ENCODE peak calls at places on chromosomes 6 and 20, in seven cellular contexts. P is CD8-positive, alpha-beta T cell; I is A549; T is cardiac muscle cell; D is brain microvascular endothelial cell; S is ovary; B is IMR-90. G is an unnamed sample.

GRCh38 chr20:1946762-1947534 is 46.9 kb downstream of the PDYN start:
- DNase-seq in P (no peak), D (no peak), T (peak; percentile 67), B (peak; percentile 17), I (no peak), S (peak; percentile 53), G (peak; percentile 48)

GRCh38 chr6:41723178-41723935 is 12.1 kb downstream of the TFEB start:
- DNase-seq in D (peak; percentile 93), P (no peak), S (no peak), I (peak; percentile 63), T (peak; percentile 95), B (peak; percentile 91), G (peak; percentile 85)

GRCh38 chr6:37438912-37439311 is 5.9 kb downstream of the CMTR1 start:
- DNase-seq in I (no peak), D (no peak), S (no peak), B (peak; percentile 41), T (no peak), P (no peak), G (no peak)

GRCh38 chr6:34514593-34515472 is 41.3 kb downstream of the SPDEF start:
- DNase-seq in D (peak; percentile 55), P (no peak), T (peak; percentile 88), I (no peak), B (peak; percentile 57), S (peak; percentile 80), G (peak; percentile 46)

GRCh38 chr20:18524646-18525045 is 16.9 kb downstream of the SEC23B start:
- DNase-seq in B (peak; percentile 68), P (no peak), I (peak; percentile 54), T (peak; percentile 9), D (peak; percentile 48), S (no peak), G (peak; percentile 74)

GRCh38 chr6:27297857-27298730 is 14.0 kb downstream of the POM121L2 start:
- DNase-seq in P (no peak), S (no peak), B (peak; percentile 51), D (peak; percentile 74), T (peak; percentile 52), I (peak; percentile 82), G (no peak)

GRCh38 chr20:33279261-33279910 is 3.6 kb upstream of the BPIFB1 start:
- DNase-seq in B (no peak), I (no peak), T (no peak), D (no peak), P (no peak), S (no peak), G (peak; percentile 15)

GRCh38 chr20:31962741-31963140 is 5.2 kb upstream of the XKR7 start:
- DNase-seq in P (no peak), D (no peak), S (no peak), I (no peak), B (no peak), T (no peak), G (no peak)

GRCh38 chr20:15012551-15012950 is 675.1 kb upstream of the FLRT3 start:
- DNase-seq in D (no peak), I (no peak), P (no peak), B (no peak), T (no peak), S (no peak), G (no peak)

GRCh38 chr6:130946076-130946475 is 117.0 kb downstream of the EPB41L2 start:
- DNase-seq in T (peak; percentile 53), I (no peak), S (no peak), B (peak; percentile 44), P (no peak), D (no peak), G (no peak)

GRCh38 chr6:163094881-163095280 is 319.6 kb upstream of the QKI start:
- DNase-seq in T (no peak), S (no peak), P (no peak), D (no peak), B (no peak), I (no peak), G (no peak)

GRCh38 chr6:73585566-73586415 is 65.0 kb upstream of the EEF1A1 start:
- DNase-seq in T (peak; percentile 84), P (peak; percentile 58), I (peak; percentile 81), B (peak; percentile 85), S (no peak), D (peak; percentile 80), G (no peak)

GRCh38 chr20:53914861-53915458 is 155.4 kb downstream of the BCAS1 start:
- DNase-seq in S (no peak), P (no peak), D (no peak), I (no peak), B (no peak), T (no peak), G (peak; percentile 4)

GRCh38 chr20:48238326-48238725 is 453.0 kb upstream of the SULF2 start:
- DNase-seq in B (peak; percentile 54), I (no peak), S (no peak), P (no peak), T (peak; percentile 39), D (peak; percentile 8), G (peak; percentile 61)

GRCh38 chr6:1630771-1631217 is 21.1 kb downstream of the FOXC1 start:
- DNase-seq in T (peak; percentile 78), S (no peak), D (peak; percentile 80), B (peak; percentile 88), I (no peak), P (no peak), G (no peak)

GRCh38 chr20:56414842-56415765 is 3.0 kb downstream of the CASS4 start:
- DNase-seq in T (peak; percentile 69), I (no peak), B (peak; percentile 97), S (no peak), D (peak; percentile 93), P (no peak), G (no peak)

GRCh38 chr6:24718449-24719124 is 367 bp downstream of the C6orf62 start:
- DNase-seq in S (no peak), I (no peak), D (no peak), B (no peak), P (no peak), T (no peak), G (no peak)

GRCh38 chr20:37353285-37353849 is 7.4 kb downstream of the SRC start:
- DNase-seq in S (no peak), B (no peak), P (no peak), D (no peak), I (no peak), T (no peak), G (peak; percentile 80)

GRCh38 chr6:112443666-112444065 is 96.5 kb downstream of the RFPL4B start:
- DNase-seq in I (no peak), T (peak; percentile 88), P (no peak), D (no peak), S (peak; percentile 73), B (peak; percentile 74), G (no peak)

DNA sequence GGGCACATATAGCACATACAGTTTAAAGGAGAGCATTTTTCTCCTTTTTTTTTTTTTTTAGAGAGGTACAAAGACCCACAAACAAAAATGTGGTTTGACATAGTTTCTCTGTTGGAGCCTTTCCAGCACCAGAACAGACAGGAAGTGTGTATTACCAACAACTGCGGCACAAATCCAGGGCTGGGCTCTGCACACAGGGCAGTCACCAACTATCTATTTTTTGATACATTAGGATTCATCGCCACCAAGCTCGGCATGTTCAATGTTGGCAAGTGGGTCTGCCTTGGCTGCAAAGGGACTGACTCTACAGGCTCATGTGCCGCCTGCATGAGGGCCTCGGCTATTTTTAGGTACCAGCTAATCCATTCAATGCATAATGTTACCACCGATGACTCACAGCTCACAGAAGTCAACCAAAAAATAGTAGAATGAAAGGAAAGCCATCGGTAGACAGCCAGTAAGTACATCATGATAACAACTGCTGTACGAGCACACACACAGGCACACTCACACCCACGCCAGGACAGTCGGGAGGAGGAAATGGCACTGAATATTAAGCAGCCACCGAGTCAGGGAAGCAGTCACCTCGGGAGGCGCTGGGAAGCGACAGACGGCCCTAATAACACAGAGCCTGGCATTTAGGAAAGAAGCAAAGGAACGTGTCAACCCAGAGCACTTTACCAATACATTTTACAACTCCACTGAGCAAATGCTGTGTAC is 81.6 kb downstream of the GMPR start:
- DNase-seq in P (peak; percentile 78), I (peak; percentile 15), B (peak; percentile 98), S (peak; percentile 54), D (peak; percentile 96), T (peak; percentile 89), G (no peak)
- H3K4me3 ChIP-seq in P (peak overlapping the region; percentile 33), I (no peak overlapping the region), B (no peak overlapping the region), S (no peak overlapping the region), D (peak overlapping the region; percentile 31), T (no peak overlapping the region), G (no peak overlapping the region)

GRCh38 chr6:56556751-56557540 is 85.7 kb downstream of the DST start:
- DNase-seq in T (no peak), S (no peak), D (no peak), B (no peak), P (no peak), I (no peak), G (no peak)
- H3K27ac ChIP-seq in T (no peak overlapping the region), S (peak overlapping the region; percentile 51), D (no peak overlapping the region), B (no peak overlapping the region), P (no peak overlapping the region), I (no peak overlapping the region), G (no peak overlapping the region)

GRCh38 chr20:62737971-62738881 is 29.6 kb downstream of the NTSR1 start:
- DNase-seq in P (no peak), I (no peak), S (no peak), D (no peak), B (no peak), T (no peak), G (peak; percentile 88)

GRCh38 chr20:62740286-62741141 is 31.9 kb downstream of the NTSR1 start:
- DNase-seq in S (peak; percentile 5), P (peak; percentile 83), D (peak; percentile 89), B (peak; percentile 95), T (peak; percentile 80), I (peak; percentile 70), G (peak; percentile 99)

GRCh38 chr20:62737271-62737761 is 28.7 kb downstream of the NTSR1 start:
- DNase-seq in D (no peak), S (no peak), I (no peak), P (no peak), T (no peak), B (no peak), G (peak; percentile 86)

GRCh38 chr20:62739581-62740285 is 31.1 kb downstream of the NTSR1 start:
- DNase-seq in D (no peak), I (no peak), S (no peak), B (no peak), P (peak; percentile 75), T (no peak), G (peak; percentile 86)

DNA sequence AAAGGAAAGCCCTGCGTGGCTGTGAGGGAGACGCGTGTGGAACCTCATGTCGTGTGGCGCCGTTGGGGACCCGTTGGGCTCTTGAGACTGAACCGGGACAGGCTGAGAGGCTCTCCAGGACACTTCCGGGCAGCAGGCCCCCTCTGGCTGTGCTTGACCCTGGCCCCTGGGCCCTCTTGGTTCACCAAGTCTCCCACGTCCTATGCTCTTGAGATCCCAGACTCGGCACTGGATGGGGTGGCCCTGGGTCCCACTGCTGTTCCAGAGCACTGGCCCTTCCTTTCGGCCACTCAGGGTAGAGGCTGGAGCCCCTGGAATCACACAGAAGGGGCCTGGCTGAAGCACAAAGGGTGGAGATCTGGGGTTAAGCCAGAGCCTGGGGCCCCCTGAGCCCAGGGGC is 30.4 kb downstream of the NTSR1 start:
- DNase-seq in I (no peak), B (no peak), S (peak; percentile 8), T (no peak), P (no peak), D (no peak), G (peak; percentile 83)
- H3K4me3 ChIP-seq in I (no peak overlapping the region), B (no peak overlapping the region), S (no peak overlapping the region), T (no peak overlapping the region), P (no peak overlapping the region), D (no peak overlapping the region), G (no peak overlapping the region)

DNA sequence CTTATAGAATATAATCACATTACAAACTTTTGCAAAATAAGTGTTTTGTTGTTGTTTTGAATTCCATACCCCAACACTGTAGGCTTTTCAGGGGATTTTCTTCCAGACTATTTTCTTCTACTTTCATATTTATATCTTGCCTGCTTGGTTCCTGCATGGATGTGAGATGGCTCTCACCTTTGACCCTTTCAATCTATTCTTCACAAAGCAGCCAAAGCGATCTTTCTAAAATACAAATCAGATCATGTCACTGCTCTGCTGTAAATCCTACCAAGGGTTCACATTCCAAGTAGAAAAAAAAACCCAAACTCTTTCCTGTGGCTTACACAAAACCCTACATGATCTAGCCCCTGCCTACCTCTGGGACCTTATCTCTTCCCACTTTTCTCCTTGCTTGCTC is 25.0 kb upstream of the TRPC4AP start:
- DNase-seq in D (no peak), T (no peak), I (no peak), P (no peak), S (no peak), B (no peak), G (no peak)
- H3K27ac ChIP-seq in D (peak overlapping the region; percentile 24), T (no peak overlapping the region), I (no peak overlapping the region), P (no peak overlapping the region), S (no peak overlapping the region), B (peak overlapping the region; percentile 94), G (no peak overlapping the region)

G was measured in RWPE2.